ENCODE peak calls at places on chromosome 22, in seven cellular contexts. X is CD4-positive, CD25-positive, alpha-beta regulatory T cell; M is naive thymus-derived CD8-positive, alpha-beta T cell; H is lung; G is C1 segment of cervical spinal cord; F is RWPE1; W is uterus. Y is an unnamed sample.

GRCh38 chr22:41762980-41763779 is 37.3 kb upstream of the CCDC134 start:
- DNase-seq in X (peak), M (peak), H (no peak), G (no peak), F (no peak), W (no peak), Y (peak)

GRCh38 chr22:36197065-36197440 is 4.6 kb downstream of the APOL4 start:
- DNase-seq in X (no peak), M (no peak), H (no peak), G (no peak), F (no peak), W (peak), Y (no peak)

GRCh38 chr22:27886843-27887151 is 32.3 kb downstream of the PITPNB start:
- DNase-seq in X (no peak), M (no peak), H (no peak), G (no peak), F (no peak), W (no peak), Y (no peak)

GRCh38 chr22:44496305-44496704 is 1.7 kb downstream of the RTL6 start:
- DNase-seq in X (no peak), M (no peak), H (no peak), G (no peak), F (no peak), W (no peak), Y (no peak)

GRCh38 chr22:26558246-26558895 is 31.6 kb downstream of the TPST2 start:
- DNase-seq in X (no peak), M (no peak), H (no peak), G (no peak), F (no peak), W (no peak), Y (no peak)

GRCh38 chr22:44181033-44181911 is 547 bp downstream of the PARVG start:
- DNase-seq in X (peak), M (peak), H (no peak), G (no peak), F (no peak), W (no peak), Y (peak)

GRCh38 chr22:50727678-50728522 is 10.1 kb upstream of the ACR start:
- DNase-seq in X (no peak), M (no peak), H (no peak), G (no peak), F (no peak), W (no peak), Y (no peak)

GRCh38 chr22:39229075-39229474 is 15.7 kb downstream of the PDGFB start:
- DNase-seq in X (no peak), M (no peak), H (no peak), G (no peak), F (no peak), W (no peak), Y (no peak)

GRCh38 chr22:46902436-46902835 is 140.0 kb downstream of the TBC1D22A start:
- DNase-seq in X (no peak), M (no peak), H (no peak), G (no peak), F (no peak), W (no peak), Y (no peak)

GRCh38 chr22:28410050-28410816 is 269.4 kb downstream of the TTC28 start:
- DNase-seq in X (no peak), M (no peak), H (no peak), G (no peak), F (no peak), W (no peak), Y (no peak)

GRCh38 chr22:48892571-48893287 is 934.9 kb downstream of the BRD1 start:
- DNase-seq in X (no peak), M (no peak), H (no peak), G (no peak), F (no peak), W (no peak), Y (no peak)

GRCh38 chr22:19523240-19524169 is 705 bp downstream of the CLDN5 start:
- DNase-seq in X (peak), M (no peak), H (no peak), G (no peak), F (no peak), W (no peak), Y (peak)

GRCh38 chr22:24503137-24503850 is 8.2 kb downstream of the UPB1 start:
- DNase-seq in X (peak), M (peak), H (peak), G (peak), F (peak), W (peak), Y (peak)

GRCh38 chr22:17120711-17121234 is 387 bp downstream of the TMEM121B start:
- DNase-seq in X (no peak), M (no peak), H (no peak), G (no peak), F (no peak), W (no peak), Y (no peak)

GRCh38 chr22:40922484-40923303 is 28.5 kb upstream of the RBX1 start:
- DNase-seq in X (peak), M (peak), H (no peak), G (no peak), F (peak), W (no peak), Y (no peak)

Y was measured in activated CD4-positive, alpha-beta memory T cell treated with anti-CD3 and anti-CD28 coated beads, Interleukin-2, amount 10 ng/mL, durations not matched to agents 7 days and 5 days.